ENCODE peak calls at places on chromosomes 1 and 21, in ten cellular contexts. P, D, K, J, N, M, L, Y, H and I are unnamed samples. For H3K36me3, the result is how much of the 10 kb centered on the place peaks cover.

GRCh38 chr1:1221887-1222574 is 8.1 kb upstream of the TNFRSF4 start:
- DNase-seq in P (no peak), D (no peak), K (no peak), J (no peak), N (no peak), M (no peak), L (no peak), Y (no peak), H (no peak), I (no peak)

GRCh38 chr1:16249838-16250241 is 12.9 kb upstream of the CPLANE2 start:
- DNase-seq in P (no peak), D (no peak), K (peak), J (peak), N (peak), M (no peak), L (no peak), Y (no peak), H (peak), I (peak)

GRCh38 chr1:223513309-223513708 is 120.1 kb downstream of the CCDC185 start:
- DNase-seq in P (no peak), D (no peak), K (no peak), J (no peak), N (no peak), M (no peak), L (peak), Y (no peak), H (no peak), I (no peak)

GRCh38 chr1:30415171-30415940 is 308.0 kb downstream of the MATN1 start:
- DNase-seq in P (no peak), D (no peak), K (no peak), J (no peak), N (no peak), M (no peak), L (peak), Y (no peak), H (peak), I (no peak)

GRCh38 chr1:29254346-29254745 is 18.0 kb downstream of the PTPRU start:
- DNase-seq in P (no peak), D (no peak), K (no peak), J (no peak), N (no peak), M (no peak), L (no peak), Y (peak), H (peak), I (no peak)

GRCh38 chr1:6099787-6100765 is 54.4 kb downstream of the KCNAB2 start:
- DNase-seq in P (peak), D (peak), K (no peak), J (no peak), N (no peak), M (no peak), L (no peak), Y (no peak), H (peak), I (no peak)

GRCh38 chr1:64542118-64542517 is 72.2 kb downstream of the CACHD1 start:
- DNase-seq in P (no peak), D (no peak), K (no peak), J (no peak), N (no peak), M (no peak), L (no peak), Y (no peak), H (no peak), I (no peak)

GRCh38 chr1:47325530-47325929 is 8.1 kb upstream of the CMPK1 start:
- DNase-seq in P (no peak), D (no peak), K (no peak), J (peak), N (no peak), M (peak), L (no peak), Y (no peak), H (no peak), I (no peak)

GRCh38 chr1:72516826-72517225 is 234.5 kb upstream of the NEGR1 start:
- DNase-seq in P (no peak), D (no peak), K (no peak), J (no peak), N (no peak), M (no peak), L (no peak), Y (no peak), H (no peak), I (no peak)

GRCh38 chr1:233885196-233886028 is 19.1 kb upstream of the SLC35F3 start:
- DNase-seq in P (no peak), D (no peak), K (no peak), J (no peak), N (no peak), M (no peak), L (no peak), Y (no peak), H (no peak), I (no peak)

GRCh38 chr1:214332950-214333798 is 52.2 kb downstream of the SMYD2 start:
- DNase-seq in P (no peak), D (no peak), K (peak), J (peak), N (no peak), M (no peak), L (peak), Y (peak), H (no peak), I (peak)

GRCh38 chr21:37266515-37267221 is 466 bp downstream of the VPS26C start:
- DNase-seq in P (peak), D (no peak), K (peak), J (no peak), N (peak), M (peak), L (no peak), Y (peak), H (no peak), I (no peak)

GRCh38 chr1:143735764-143736461 is 235.9 kb downstream of the FAM72C start:
- DNase-seq in P (no peak), D (no peak), K (no peak), J (no peak), N (no peak), M (no peak), L (no peak), Y (peak), H (no peak), I (no peak)

GRCh38 chr1:6466023-6466422 is at the start of gene TNFRSF25:
- DNase-seq in P (no peak), D (no peak), K (no peak), J (no peak), N (no peak), M (no peak), L (no peak), Y (no peak), H (no peak), I (no peak)

GRCh38 chr1:36211841-36212240 is 12.4 kb upstream of the THRAP3 start:
- DNase-seq in P (no peak), D (no peak), K (no peak), J (no peak), N (no peak), M (no peak), L (no peak), Y (no peak), H (no peak), I (no peak)

GRCh38 chr1:184025242-184025675 is 12.3 kb downstream of the COLGALT2 start:
- DNase-seq in P (no peak), D (no peak), K (peak), J (peak), N (peak), M (peak), L (no peak), Y (peak), H (no peak), I (no peak)

GRCh38 chr1:67834246-67834877 is 1.1 kb upstream of the GNG12 start:
- DNase-seq in P (no peak), D (no peak), K (no peak), J (no peak), N (no peak), M (peak), L (no peak), Y (no peak), H (no peak), I (no peak)

GRCh38 chr21:45615145-45615711 is 28.3 kb upstream of the PCBP3 start:
- DNase-seq in P (peak), D (no peak), K (no peak), J (peak), N (no peak), M (no peak), L (no peak), Y (peak), H (peak), I (no peak)

GRCh38 chr1:9397984-9398526 is 105.4 kb downstream of the SPSB1 start:
- DNase-seq in P (no peak), D (no peak), K (peak), J (no peak), N (no peak), M (no peak), L (no peak), Y (peak), H (peak), I (no peak)

GRCh38 chr1:210816136-210816535 is 317.8 kb downstream of the KCNH1 start:
- DNase-seq in P (no peak), D (no peak), K (no peak), J (no peak), N (no peak), M (no peak), L (no peak), Y (no peak), H (no peak), I (no peak)

GRCh38 chr1:93715529-93716126 is 34.0 kb upstream of the BCAR3 start:
- DNase-seq in P (no peak), D (peak), K (peak), J (no peak), N (no peak), M (no peak), L (no peak), Y (no peak), H (no peak), I (no peak)

GRCh38 chr1:39509360-39510009 is 18.0 kb downstream of the BMP8A start:
- DNase-seq in P (peak), D (peak), K (no peak), J (no peak), N (no peak), M (no peak), L (no peak), Y (peak), H (peak), I (no peak)

DNA sequence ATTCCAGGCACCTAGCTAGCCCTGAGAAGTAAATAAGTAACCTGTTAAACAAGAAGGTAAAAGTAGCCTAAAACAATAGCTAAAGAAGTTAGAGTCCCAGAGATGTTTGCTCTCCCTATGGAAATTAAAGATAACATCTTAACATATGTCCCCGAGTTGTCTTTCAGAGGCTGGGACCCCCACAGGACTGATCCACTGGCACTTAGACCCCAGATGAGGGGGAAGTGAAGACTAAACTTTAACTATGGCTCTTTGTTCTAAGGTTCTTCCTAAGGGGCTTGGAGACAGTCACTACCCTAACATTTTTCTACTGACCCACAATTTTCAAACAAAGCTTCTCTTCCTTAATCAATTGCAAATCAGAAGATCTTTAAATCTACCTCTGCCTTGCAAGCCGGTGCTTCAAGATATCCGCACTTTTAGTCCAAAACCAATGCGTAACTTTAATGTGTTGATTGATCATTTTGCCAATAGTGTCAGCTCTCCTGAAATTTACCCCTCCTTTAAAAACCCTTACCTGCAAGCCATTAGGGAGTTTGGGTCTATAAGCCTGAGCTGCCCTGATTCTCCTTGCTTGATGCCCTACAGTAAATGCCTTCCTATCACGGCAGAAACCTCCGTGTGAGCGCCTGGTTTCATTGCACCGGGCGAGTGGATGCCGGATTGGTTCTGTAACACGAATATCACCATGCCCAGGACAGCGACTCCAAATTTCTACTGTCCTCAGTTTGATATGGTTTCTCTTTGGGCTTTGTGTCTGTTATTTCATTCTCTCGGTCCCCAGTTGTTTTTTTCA is 404.4 kb downstream of the SIPA1L2 start:
- DNase-seq in P (no peak), D (no peak), K (no peak), J (no peak), N (no peak), M (no peak), L (no peak), Y (no peak), H (no peak), I (no peak)
- H3K4me3 ChIP-seq in P (no peak), D (no peak), K (no peak), J (no peak), N (no peak), M (no peak), L (no peak), Y (no peak), H (no peak), I (no peak)

DNA sequence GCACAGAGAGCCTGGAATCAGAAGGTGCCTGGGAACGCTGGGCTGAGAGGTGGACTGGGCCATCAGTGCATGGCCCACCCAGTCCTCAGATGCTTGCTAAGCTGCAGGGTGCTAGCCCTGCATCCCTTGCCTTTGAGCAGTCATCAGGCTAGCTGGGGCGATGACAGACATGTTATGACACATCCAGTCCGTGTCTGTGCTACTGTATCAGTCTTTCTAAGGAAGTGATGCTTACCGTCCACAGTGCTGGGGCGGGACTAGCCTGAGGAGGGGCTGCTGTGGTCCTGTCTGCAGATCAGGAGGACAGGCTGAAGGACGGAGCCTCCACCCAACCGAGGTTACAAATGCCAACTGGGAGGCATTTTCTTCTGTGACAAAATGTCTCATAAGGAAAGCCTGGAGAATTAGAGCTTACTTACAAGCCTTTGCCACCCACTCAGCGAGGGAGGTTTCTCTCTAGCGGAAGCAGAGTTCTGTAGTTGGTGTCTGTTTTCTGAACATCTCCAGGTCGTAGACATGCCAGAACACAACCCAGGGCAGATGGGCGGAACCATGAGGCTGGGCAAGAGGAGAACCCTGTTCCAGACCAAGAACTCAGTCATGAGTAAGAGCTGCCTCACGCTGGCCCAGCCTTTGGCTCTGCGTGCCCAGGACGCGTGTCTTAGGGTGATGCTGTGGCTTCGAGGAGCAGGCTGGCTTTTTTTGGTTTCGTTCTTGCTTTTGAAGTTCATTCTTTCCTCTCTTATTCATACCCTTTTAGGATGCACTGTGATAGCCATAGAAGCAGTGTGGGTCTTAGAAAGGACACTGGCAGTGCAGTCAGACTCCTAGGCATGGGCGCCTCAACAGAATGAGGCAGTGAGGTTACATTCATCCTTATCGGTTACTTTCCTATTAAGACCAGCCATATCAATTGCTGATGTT is 14.3 kb downstream of the SLFNL1 start:
- DNase-seq in P (no peak), D (no peak), K (no peak), J (no peak), N (no peak), M (no peak), L (no peak), Y (peak), H (no peak), I (no peak)
- H3K36me3 ChIP-seq in P (half or more), D (half or more), K (under half), J (under half), N (under half), M (half or more), L (under half), Y (half or more), H (under half), I (half or more)

DNA sequence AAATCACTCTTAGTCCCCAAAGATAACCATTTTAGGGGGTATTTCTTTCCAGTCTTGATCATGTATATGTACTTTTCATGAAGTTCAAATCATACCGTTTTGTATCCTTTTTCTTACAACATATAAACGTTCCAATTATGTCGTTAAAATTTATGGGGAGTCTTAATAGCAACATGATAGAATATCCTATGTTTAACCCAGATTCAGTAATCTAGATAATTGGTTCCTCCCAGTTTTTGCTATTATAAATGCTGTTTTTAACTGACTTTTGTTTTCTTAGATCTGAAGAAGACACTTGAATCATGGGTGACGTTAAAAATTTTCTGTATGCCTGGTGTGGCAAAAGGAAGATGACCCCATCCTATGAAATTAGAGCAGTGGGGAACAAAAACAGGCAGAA is 3.1 kb downstream of the DHX9 start:
- DNase-seq in P (no peak), D (no peak), K (no peak), J (no peak), N (no peak), M (no peak), L (no peak), Y (no peak), H (no peak), I (no peak)
- H3K27ac ChIP-seq in P (no peak), D (no peak), K (no peak), J (peak), N (no peak), M (no peak), L (no peak), Y (no peak), H (no peak), I (no peak)

GRCh38 chr1:229340496-229340895 is 2.4 kb downstream of the CCSAP start:
- DNase-seq in P (no peak), D (no peak), K (no peak), J (no peak), N (no peak), M (no peak), L (no peak), Y (no peak), H (no peak), I (no peak)
- H3K4me3 ChIP-seq in P (no peak), D (no peak), K (no peak), J (no peak), N (no peak), M (no peak), L (no peak), Y (no peak), H (no peak), I (no peak)

GRCh38 chr1:33324677-33325417 is 3.9 kb upstream of the A3GALT2 start:
- DNase-seq in P (peak), D (no peak), K (no peak), J (no peak), N (no peak), M (no peak), L (no peak), Y (no peak), H (peak), I (no peak)

GRCh38 chr1:33322109-33322508 is 1.2 kb upstream of the A3GALT2 start:
- DNase-seq in P (peak), D (no peak), K (no peak), J (no peak), N (no peak), M (no peak), L (no peak), Y (no peak), H (peak), I (no peak)

GRCh38 chr1:33322870-33323585 is 2.1 kb upstream of the A3GALT2 start:
- DNase-seq in P (peak), D (no peak), K (no peak), J (no peak), N (no peak), M (no peak), L (no peak), Y (no peak), H (peak), I (no peak)

GRCh38 chr1:33321178-33321577 is 280 bp upstream of the A3GALT2 start:
- DNase-seq in P (peak), D (no peak), K (no peak), J (no peak), N (no peak), M (no peak), L (no peak), Y (no peak), H (peak), I (no peak)

GRCh38 chr1:33323663-33324477 is 3.0 kb upstream of the A3GALT2 start:
- DNase-seq in P (peak), D (no peak), K (no peak), J (no peak), N (no peak), M (no peak), L (no peak), Y (no peak), H (peak), I (no peak)
- H3K36me3 ChIP-seq in P (half or more), D (half or more), K (half or more), J (under half), N (under half), M (under half), L (under half), Y (half or more), H (under half), I (under half)

GRCh38 chr1:236766506-236766905 is 28.6 kb upstream of the MTR start:
- DNase-seq in P (no peak), D (no peak), K (no peak), J (peak), N (no peak), M (no peak), L (no peak), Y (no peak), H (no peak), I (no peak)
- H3K27ac ChIP-seq in P (no peak), D (no peak), K (no peak), J (peak), N (no peak), M (no peak), L (no peak), Y (no peak), H (no peak), I (no peak)

GRCh38 chr1:33119532-33120217 is 38.7 kb downstream of the AZIN2 start:
- DNase-seq in P (no peak), D (no peak), K (no peak), J (no peak), N (no peak), M (no peak), L (no peak), Y (no peak), H (no peak), I (no peak)
- H3K4me3 ChIP-seq in P (no peak), D (no peak), K (no peak), J (no peak), N (no peak), M (no peak), L (no peak), Y (no peak), H (no peak), I (no peak)

GRCh38 chr1:197152662-197153061 is 6.2 kb upstream of the ASPM start:
- DNase-seq in P (no peak), D (no peak), K (no peak), J (no peak), N (no peak), M (no peak), L (no peak), Y (no peak), H (no peak), I (no peak)
- H3K36me3 ChIP-seq in P (under half), D (under half), K (under half), J (under half), N (under half), M (under half), L (under half), Y (under half), H (under half), I (under half)

DNA sequence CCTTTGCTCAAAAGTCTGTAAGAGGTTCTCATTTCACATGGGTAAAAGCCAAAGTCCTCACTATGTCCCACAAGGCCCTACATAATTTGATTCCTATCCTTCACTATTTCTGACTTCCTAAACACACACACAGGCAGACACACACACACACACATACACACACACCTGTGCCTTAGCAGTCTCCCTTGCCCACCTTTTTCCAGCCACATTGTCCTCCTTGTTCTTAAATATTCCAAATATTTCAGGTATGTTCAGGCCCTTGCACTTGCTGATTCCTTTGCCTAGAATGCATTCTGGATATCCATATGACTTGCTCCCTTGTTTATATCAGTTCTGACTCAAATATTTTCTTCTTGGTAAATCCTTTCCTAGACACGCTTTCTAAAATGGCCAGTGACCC is 54.6 kb downstream of the NTNG1 start:
- DNase-seq in P (no peak), D (no peak), K (no peak), J (no peak), N (no peak), M (no peak), L (no peak), Y (no peak), H (no peak), I (no peak)
- H3K27ac ChIP-seq in P (no peak), D (no peak), K (no peak), J (no peak), N (no peak), M (no peak), L (no peak), Y (no peak), H (no peak), I (no peak)